ENCODE peak calls at places on chromosomes 5 and 9, in nine cellular contexts. N is fibroblast of the aortic adventitia; H is CD8-positive, alpha-beta T cell; R is right atrium auricular region; P is IMR-90; O is psoas muscle; Y is cardiac muscle cell; B is epithelial cell of esophagus; W is stomach. C is an unnamed sample.

GRCh38 chr5:168404366-168404765 is 81.9 kb upstream of the RARS1 start:
- DNase-seq in R (no peak), Y (no peak), N (peak; percentile 58), B (peak; percentile 67), W (no peak), O (no peak), P (peak; percentile 92), H (no peak), C (peak; percentile 89)

GRCh38 chr9:93918071-93918470 is 37.1 kb downstream of the BARX1 start:
- DNase-seq in N (no peak), R (no peak), W (no peak), P (no peak), Y (no peak), H (no peak), B (no peak), O (no peak), C (no peak)

GRCh38 chr9:37284631-37285030 is 137.9 kb upstream of the GRHPR start:
- DNase-seq in R (no peak), O (no peak), W (no peak), P (peak; percentile 41), N (peak; percentile 39), B (no peak), H (no peak), Y (no peak), C (no peak)

GRCh38 chr9:136078025-136078424 is 17.1 kb downstream of the NACC2 start:
- DNase-seq in R (no peak), W (no peak), B (no peak), H (no peak), O (no peak), P (no peak), N (no peak), Y (no peak), C (no peak)

GRCh38 chr5:177365845-177366527 is 8.3 kb downstream of the RGS14 start:
- DNase-seq in R (no peak), W (no peak), N (no peak), Y (no peak), H (no peak), B (no peak), O (no peak), P (no peak), C (no peak)

GRCh38 chr5:10789021-10789420 is 28.0 kb upstream of the DAP start:
- DNase-seq in P (peak; percentile 92), B (no peak), N (peak; percentile 95), W (no peak), O (peak; percentile 31), Y (no peak), H (no peak), R (peak; percentile 65), C (peak; percentile 92)

GRCh38 chr5:50320131-50320749 is 120.8 kb downstream of the EMB start:
- DNase-seq in H (no peak), O (no peak), B (peak; percentile 35), P (no peak), R (no peak), W (no peak), Y (no peak), N (peak; percentile 31), C (no peak)

GRCh38 chr9:72656021-72656420 is 134.6 kb downstream of the TMC1 start:
- DNase-seq in Y (no peak), H (no peak), W (no peak), P (no peak), O (no peak), N (no peak), B (peak; percentile 55), R (no peak), C (no peak)

GRCh38 chr5:54760182-54760935 is 225.0 kb downstream of the ESM1 start:
- DNase-seq in R (no peak), B (peak; percentile 77), P (peak; percentile 58), W (no peak), Y (no peak), O (no peak), H (no peak), N (no peak), C (peak; percentile 58)

GRCh38 chr9:112033237-112034215 is 136.9 kb downstream of the UGCG start:
- DNase-seq in P (no peak), R (no peak), Y (no peak), W (no peak), H (no peak), B (no peak), O (no peak), N (peak; percentile 23), C (no peak)

GRCh38 chr9:75185585-75186170 is 97.4 kb downstream of the OSTF1 start:
- DNase-seq in B (peak; percentile 60), P (no peak), Y (peak; percentile 53), W (peak; percentile 51), H (peak; percentile 3), O (no peak), R (no peak), N (peak; percentile 18), C (peak; percentile 40)

GRCh38 chr5:7850533-7851239 is at the start of gene CFAP90:
- DNase-seq in H (no peak), Y (peak; percentile 86), O (peak; percentile 39), P (peak; percentile 30), B (peak; percentile 34), N (no peak), R (no peak), W (peak; percentile 62), C (peak; percentile 52)

GRCh38 chr9:69535296-69535832 is 136.8 kb downstream of the APBA1 start:
- DNase-seq in Y (no peak), O (no peak), N (peak; percentile 11), B (no peak), R (no peak), W (no peak), P (peak; percentile 4), H (no peak), C (no peak)

GRCh38 chr5:112957970-112958773 is 18.4 kb upstream of the DCP2 start:
- DNase-seq in B (peak; percentile 93), N (peak; percentile 96), W (peak; percentile 81), H (no peak), R (peak; percentile 62), Y (no peak), P (peak; percentile 98), O (peak; percentile 76), C (peak; percentile 97)

GRCh38 chr5:133370281-133370890 is 242.0 kb downstream of the FSTL4 start:
- DNase-seq in O (no peak), W (no peak), R (peak; percentile 40), N (peak; percentile 9), Y (no peak), B (peak; percentile 88), H (no peak), P (no peak), C (no peak)

GRCh38 chr5:71882826-71883744 is 164.0 kb downstream of the CARTPT start:
- DNase-seq in P (peak; percentile 28), R (no peak), W (no peak), H (no peak), Y (no peak), B (peak; percentile 39), O (no peak), N (peak; percentile 44), C (peak; percentile 14)

GRCh38 chr5:50751064-50751657 is 84.7 kb downstream of the PARP8 start:
- DNase-seq in O (no peak), N (peak; percentile 72), H (no peak), P (peak; percentile 55), W (no peak), Y (peak; percentile 72), R (no peak), B (peak; percentile 65), C (peak; percentile 35)

GRCh38 chr5:75047356-75047755 is 5.0 kb downstream of the GCNT4 start:
- DNase-seq in W (no peak), B (no peak), P (no peak), O (no peak), R (no peak), H (no peak), Y (no peak), N (no peak), C (no peak)
- TF ChIP-seq CTCF in W (no peak), B (no peak), P (no peak), O (no peak), R (no peak), H (no peak), Y (no peak), N (no peak), C (no peak)

GRCh38 chr5:43400082-43400481 is 12.1 kb downstream of the CCL28 start:
- DNase-seq in P (peak; percentile 21), Y (no peak), O (no peak), H (no peak), W (no peak), R (no peak), B (peak; percentile 43), N (peak; percentile 54), C (no peak)
- TF ChIP-seq CTCF in P (peak; percentile 35), Y (peak; percentile 43), O (no peak), H (no peak), W (no peak), R (no peak), B (peak; percentile 45), N (peak; percentile 42), C (peak; percentile 13)

GRCh38 chr5:38996123-38996522 is 78.1 kb downstream of the RICTOR start:
- DNase-seq in O (no peak), W (no peak), B (no peak), H (no peak), N (no peak), R (no peak), P (no peak), Y (peak; percentile 53), C (no peak)

GRCh38 chr5:38999037-38999436 is 75.2 kb downstream of the RICTOR start:
- DNase-seq in H (no peak), Y (no peak), O (no peak), B (no peak), W (no peak), R (no peak), N (no peak), P (no peak), C (no peak)

GRCh38 chr5:38997579-38997978 is 76.6 kb downstream of the RICTOR start:
- DNase-seq in R (no peak), B (no peak), H (no peak), Y (peak; percentile 32), P (no peak), N (no peak), W (no peak), O (no peak), C (no peak)

GRCh38 chr5:38994329-38994927 is 79.8 kb downstream of the RICTOR start:
- DNase-seq in W (no peak), O (no peak), N (peak; percentile 84), Y (peak; percentile 67), H (no peak), P (peak; percentile 76), B (peak; percentile 67), R (no peak), C (peak; percentile 70)
- TF ChIP-seq CTCF in W (peak; percentile 24), O (peak; percentile 44), N (peak; percentile 60), Y (peak; percentile 58), H (peak; percentile 39), P (peak; percentile 67), B (peak; percentile 57), R (peak; percentile 14), C (peak; percentile 67)

GRCh38 chr5:159576902-159577301 is 246.6 kb upstream of the IL12B start:
- DNase-seq in W (no peak), R (no peak), B (no peak), Y (no peak), P (no peak), O (no peak), N (no peak), H (no peak), C (no peak)

GRCh38 chr5:159586941-159587340 is 256.7 kb upstream of the IL12B start:
- DNase-seq in N (no peak), O (no peak), P (no peak), H (no peak), Y (no peak), B (no peak), R (no peak), W (no peak), C (no peak)

GRCh38 chr5:159582756-159583523 is 252.7 kb upstream of the IL12B start:
- DNase-seq in B (peak; percentile 86), H (no peak), R (no peak), N (no peak), P (peak; percentile 18), Y (no peak), O (no peak), W (no peak), C (peak; percentile 25)

GRCh38 chr5:159581502-159582249 is 251.4 kb upstream of the IL12B start:
- DNase-seq in B (peak; percentile 95), N (peak; percentile 76), R (no peak), P (peak; percentile 45), H (no peak), O (no peak), W (no peak), Y (peak; percentile 25), C (peak; percentile 58)
- TF ChIP-seq CTCF in B (no peak), N (peak; percentile 12), R (no peak), P (peak; percentile 22), H (no peak), O (no peak), W (no peak), Y (peak; percentile 21), C (peak; percentile 27)